ENCODE peak calls at places on chromosome 6, in seven cellular contexts. N is bronchial epithelial cell, B is cardiac fibroblast, F is pancreas, Y is heart left ventricle, Z is IMR-90, T is mammary epithelial cell. J is an unnamed sample.

GRCh38 chr6:158270389-158271127 is 41.7 kb upstream of the TULP4 start:
- DNase-seq in N (no peak), B (no peak), F (no peak), Y (peak), Z (no peak), T (no peak), J (no peak)

GRCh38 chr6:83431545-83432165 is 804 bp upstream of the ME1 start:
- DNase-seq in N (peak), B (no peak), F (no peak), Y (no peak), Z (no peak), T (peak), J (no peak)

GRCh38 chr6:126110494-126111270 is 124.3 kb downstream of the TRMT11 start:
- DNase-seq in N (no peak), B (no peak), F (no peak), Y (no peak), Z (no peak), T (no peak), J (no peak)

GRCh38 chr6:170024940-170025339 is 265.9 kb downstream of the DLL1 start:
- DNase-seq in N (no peak), B (peak), F (peak), Y (no peak), Z (peak), T (peak), J (peak)

GRCh38 chr6:80366721-80367120 is 260.2 kb downstream of the BCKDHB start:
- DNase-seq in N (no peak), B (peak), F (no peak), Y (peak), Z (peak), T (no peak), J (peak)

GRCh38 chr6:131948692-131949614 is 2.2 kb downstream of the CCN2 start:
- DNase-seq in N (peak), B (peak), F (no peak), Y (peak), Z (peak), T (peak), J (peak)

GRCh38 chr6:90088009-90088408 is 193.7 kb downstream of the GJA10 start:
- DNase-seq in N (peak), B (peak), F (no peak), Y (no peak), Z (peak), T (peak), J (peak)

GRCh38 chr6:52341861-52342260 is 20.1 kb upstream of the PAQR8 start:
- DNase-seq in N (peak), B (peak), F (no peak), Y (no peak), Z (no peak), T (peak), J (no peak)

GRCh38 chr6:33853736-33854135 is 49.9 kb upstream of the MLN start:
- DNase-seq in N (no peak), B (no peak), F (no peak), Y (no peak), Z (no peak), T (no peak), J (no peak)

GRCh38 chr6:116239256-116239655 is 14.6 kb downstream of the TSPYL4 start:
- DNase-seq in N (no peak), B (no peak), F (no peak), Y (no peak), Z (no peak), T (no peak), J (no peak)

GRCh38 chr6:706819-707381 is 14.0 kb upstream of the EXOC2 start:
- DNase-seq in N (no peak), B (no peak), F (no peak), Y (no peak), Z (no peak), T (no peak), J (no peak)

GRCh38 chr6:5341845-5342244 is 80.5 kb downstream of the FARS2 start:
- DNase-seq in N (no peak), B (no peak), F (no peak), Y (no peak), Z (no peak), T (no peak), J (no peak)

GRCh38 chr6:52662031-52662430 is 8.9 kb upstream of the TMEM14A start:
- DNase-seq in N (no peak), B (no peak), F (no peak), Y (no peak), Z (no peak), T (no peak), J (peak)

GRCh38 chr6:46690126-46690525 is 2.4 kb downstream of the TDRD6 start:
- DNase-seq in N (no peak), B (no peak), F (no peak), Y (no peak), Z (no peak), T (no peak), J (no peak)

GRCh38 chr6:72619883-72620696 is 1.8 kb upstream of the KCNQ5 start:
- DNase-seq in N (no peak), B (peak), F (peak), Y (peak), Z (peak), T (no peak), J (peak)

GRCh38 chr6:16244869-16245451 is 6.6 kb downstream of the GMPR start:
- DNase-seq in N (peak), B (no peak), F (no peak), Y (no peak), Z (peak), T (peak), J (no peak)

GRCh38 chr6:68468244-68468884 is 166.7 kb upstream of the ADGRB3 start:
- DNase-seq in N (peak), B (peak), F (no peak), Y (no peak), Z (no peak), T (no peak), J (peak)

GRCh38 chr6:93352604-93353003 is 66.8 kb downstream of the EPHA7 start:
- DNase-seq in N (no peak), B (no peak), F (no peak), Y (no peak), Z (no peak), T (no peak), J (no peak)

GRCh38 chr6:23027281-23027680 is 457.9 kb downstream of the HDGFL1 start:
- DNase-seq in N (peak), B (no peak), F (no peak), Y (no peak), Z (no peak), T (peak), J (no peak)

GRCh38 chr6:106974337-106974998 is at the start of gene CD24:
- DNase-seq in N (no peak), B (no peak), F (peak), Y (no peak), Z (no peak), T (peak), J (peak)

GRCh38 chr6:168318579-168319278 is 848 bp downstream of the DACT2 start:
- DNase-seq in N (no peak), B (no peak), F (no peak), Y (no peak), Z (no peak), T (no peak), J (no peak)

GRCh38 chr6:85236636-85237035 is 213.2 kb upstream of the NT5E start:
- DNase-seq in N (peak), B (no peak), F (no peak), Y (no peak), Z (peak), T (no peak), J (no peak)

GRCh38 chr6:69847507-69847812 is 18.9 kb upstream of the COL19A1 start:
- DNase-seq in N (no peak), B (no peak), F (no peak), Y (no peak), Z (no peak), T (no peak), J (no peak)

DNA sequence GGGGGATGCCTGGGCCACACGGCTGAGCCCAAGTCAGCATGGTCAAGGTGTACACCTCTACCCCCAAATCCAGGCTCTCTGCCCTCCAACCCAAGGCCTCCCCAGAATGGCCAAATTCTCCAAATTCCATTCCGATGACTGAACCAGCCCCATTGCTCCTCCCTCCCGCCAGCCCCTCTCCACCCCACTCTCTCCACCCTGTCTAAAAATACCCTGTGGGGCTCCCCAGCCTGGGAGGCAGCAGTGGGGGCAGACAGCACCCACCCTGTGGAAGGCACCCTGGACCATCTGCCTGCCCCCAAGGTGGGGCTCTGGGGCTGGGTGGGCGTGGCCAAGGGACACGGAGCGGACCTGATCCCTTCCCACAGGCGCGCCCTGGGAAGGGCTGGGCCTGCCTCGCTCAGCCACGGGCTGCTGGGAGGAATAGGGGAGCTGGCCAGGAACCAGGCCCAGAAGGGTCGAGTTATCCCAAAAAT is 11.4 kb downstream of the TEAD3 start:
- DNase-seq in N (peak), B (peak), F (no peak), Y (no peak), Z (no peak), T (peak), J (no peak)
- H3K4me3 ChIP-seq in N (peak), B (no peak), F (no peak), Y (peak), Z (no peak), T (peak), J (no peak)

GRCh38 chr6:156948240-156948639 is 171.1 kb downstream of the ARID1B start:
- DNase-seq in N (no peak), B (no peak), F (no peak), Y (no peak), Z (no peak), T (no peak), J (no peak)

GRCh38 chr6:156946370-156946936 is 169.3 kb downstream of the ARID1B start:
- DNase-seq in N (no peak), B (no peak), F (no peak), Y (no peak), Z (no peak), T (no peak), J (no peak)

GRCh38 chr6:156950084-156950483 is 172.9 kb downstream of the ARID1B start:
- DNase-seq in N (no peak), B (no peak), F (no peak), Y (no peak), Z (no peak), T (no peak), J (no peak)

GRCh38 chr6:156949376-156949775 is 172.2 kb downstream of the ARID1B start:
- DNase-seq in N (peak), B (peak), F (no peak), Y (no peak), Z (peak), T (peak), J (peak)

GRCh38 chr6:156948807-156949206 is 171.6 kb downstream of the ARID1B start:
- DNase-seq in N (peak), B (peak), F (no peak), Y (no peak), Z (peak), T (peak), J (peak)
- TF ChIP-seq CTCF in N (no peak), B (no peak), F (no peak), Y (no peak), Z (peak), T (no peak), J (no peak)

GRCh38 chr6:166308769-166309589 is 787 bp upstream of the PRR18 start:
- DNase-seq in N (no peak), B (no peak), F (no peak), Y (no peak), Z (no peak), T (no peak), J (no peak)

GRCh38 chr6:166305562-166306117 is 2.6 kb downstream of the PRR18 start:
- DNase-seq in N (no peak), B (no peak), F (no peak), Y (no peak), Z (no peak), T (no peak), J (no peak)

GRCh38 chr6:166306378-166307081 is 1.7 kb downstream of the PRR18 start:
- DNase-seq in N (no peak), B (no peak), F (no peak), Y (no peak), Z (no peak), T (no peak), J (no peak)

GRCh38 chr6:166307981-166308768 is at the start of gene PRR18:
- DNase-seq in N (no peak), B (no peak), F (peak), Y (no peak), Z (no peak), T (no peak), J (no peak)

GRCh38 chr6:166307082-166307980 is 861 bp downstream of the PRR18 start:
- DNase-seq in N (no peak), B (no peak), F (peak), Y (no peak), Z (no peak), T (no peak), J (no peak)
- H3K4me3 ChIP-seq in N (peak), B (no peak), F (peak), Y (peak), Z (peak), T (peak), J (peak)

GRCh38 chr6:117351521-117351920 is 74.2 kb downstream of the ROS1 start:
- DNase-seq in N (no peak), B (no peak), F (no peak), Y (no peak), Z (no peak), T (no peak), J (no peak)

GRCh38 chr6:117344444-117345291 is 79.3 kb downstream of the VGLL2 start:
- DNase-seq in N (no peak), B (no peak), F (no peak), Y (no peak), Z (no peak), T (no peak), J (no peak)

GRCh38 chr6:117345292-117345610 is 79.9 kb downstream of the VGLL2 start:
- DNase-seq in N (no peak), B (no peak), F (no peak), Y (no peak), Z (no peak), T (no peak), J (no peak)

DNA sequence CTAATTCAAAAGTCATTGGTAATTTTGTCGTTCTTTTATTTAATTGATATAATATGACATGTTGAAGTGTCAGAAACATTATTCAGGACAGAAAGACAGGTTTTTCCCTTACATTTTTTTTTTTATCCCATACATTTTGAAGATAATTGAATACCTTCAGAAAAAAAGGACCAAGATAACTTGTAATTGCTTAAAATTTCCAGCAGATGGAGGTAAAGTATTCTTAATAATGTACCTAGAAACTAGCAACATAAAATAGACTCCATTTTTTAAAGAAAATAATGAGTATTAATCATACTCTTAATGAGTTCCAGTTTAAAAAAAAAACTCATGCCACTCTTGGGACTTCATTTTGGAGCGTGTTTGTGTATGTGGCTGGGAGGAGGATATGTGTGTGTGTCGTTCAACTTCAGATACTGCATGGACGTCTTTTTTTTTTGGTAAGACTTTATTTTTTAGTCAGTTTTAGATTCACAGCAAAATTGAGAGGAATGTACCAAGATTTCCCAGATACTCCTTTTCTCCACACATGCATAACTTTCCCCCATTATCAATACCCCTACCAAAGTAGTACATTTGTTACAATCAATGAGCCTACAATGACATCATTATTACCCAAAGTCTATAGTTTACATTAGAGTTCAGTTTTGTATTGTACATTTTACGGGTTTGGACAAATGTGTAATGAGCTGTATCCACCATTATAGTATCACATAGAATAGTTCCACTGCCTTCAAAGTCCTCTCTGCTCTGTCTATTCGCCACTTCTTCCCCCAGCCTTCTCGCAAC is 79.4 kb downstream of the ROS1 start:
- DNase-seq in N (peak), B (peak), F (no peak), Y (no peak), Z (peak), T (peak), J (peak)
- TF ChIP-seq CTCF in N (no peak), B (no peak), F (peak), Y (peak), Z (peak), T (peak), J (peak)

DNA sequence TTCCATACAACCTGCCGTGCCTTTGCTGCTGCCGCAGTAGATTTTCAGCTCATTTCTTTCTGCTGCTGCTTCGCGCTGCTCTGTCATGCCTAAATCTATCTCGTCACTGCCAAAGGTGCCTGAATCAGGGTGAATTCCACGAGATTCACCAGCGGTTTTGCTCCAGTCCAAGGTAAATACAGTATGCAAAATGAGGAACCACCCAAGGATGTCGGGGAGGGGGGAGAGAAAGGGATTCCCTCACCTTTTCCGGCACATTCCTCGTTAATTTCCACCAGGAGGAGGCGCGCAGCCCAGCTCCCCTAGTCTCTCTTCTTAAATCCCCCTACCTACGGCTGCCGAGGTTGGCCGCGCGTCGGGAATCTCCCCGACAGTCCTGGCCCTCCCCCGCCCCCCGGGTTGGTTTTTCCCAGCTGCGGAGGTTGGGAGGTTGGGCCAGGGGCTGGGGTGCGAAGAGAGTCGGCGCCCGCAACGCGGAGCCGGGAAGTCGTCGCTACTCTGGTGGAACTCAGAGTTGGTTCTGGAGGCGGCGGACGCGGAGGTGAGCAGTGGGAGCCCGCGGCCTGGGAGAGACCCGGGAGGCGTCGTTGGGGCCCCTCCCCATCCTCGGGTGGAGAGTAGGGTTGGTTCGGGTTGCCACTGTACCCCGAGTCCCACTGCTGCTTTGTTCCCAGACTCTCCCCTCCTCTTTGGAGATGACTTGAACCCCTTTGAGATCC is at the start of gene TPBG:
- DNase-seq in N (peak), B (peak), F (peak), Y (peak), Z (peak), T (peak), J (peak)
- H3K4me3 ChIP-seq in N (peak), B (peak), F (peak), Y (peak), Z (peak), T (peak), J (peak)

GRCh38 chr6:30790734-30791383 is 46.5 kb upstream of the IER3 start:
- DNase-seq in N (no peak), B (no peak), F (no peak), Y (no peak), Z (no peak), T (no peak), J (no peak)
- TF ChIP-seq CTCF in N (no peak), B (no peak), F (no peak), Y (no peak), Z (no peak), T (no peak), J (no peak)

J was measured in foreskin fibroblast.